ENCODE peak calls at places on chromosomes 11 and 22, in five cellular contexts. D, H, V, A and R are unnamed samples.

GRCh38 chr11:110196241-110196754 is 100.1 kb downstream of the RDX start:
- DNase-seq in D (no peak), H (peak; percentile 66), V (no peak), A (peak; percentile 38), R (peak; percentile 60)

GRCh38 chr22:41359376-41359775 is 22.4 kb upstream of the TEF start:
- DNase-seq in D (no peak), H (no peak), V (no peak), A (no peak), R (no peak)

GRCh38 chr11:72577271-72577681 is 96.9 kb downstream of the PDE2A start:
- DNase-seq in D (no peak), H (no peak), V (peak; percentile 56), A (no peak), R (no peak)

GRCh38 chr22:38320605-38321402 is 3.6 kb upstream of the CSNK1E start:
- DNase-seq in D (no peak), H (no peak), V (no peak), A (no peak), R (no peak)

GRCh38 chr11:31643831-31644230 is 134.3 kb downstream of the ELP4 start:
- DNase-seq in D (no peak), H (no peak), V (no peak), A (no peak), R (no peak)

GRCh38 chr11:40286137-40286536 is 1173.3 kb downstream of the LRRC4C start:
- DNase-seq in D (no peak), H (no peak), V (no peak), A (no peak), R (no peak)

GRCh38 chr11:110131386-110132123 is 38.4 kb downstream of the ZC3H12C start:
- DNase-seq in D (no peak), H (no peak), V (no peak), A (no peak), R (no peak)

GRCh38 chr11:129955282-129955681 is 47.4 kb downstream of the PRDM10 start:
- DNase-seq in D (no peak), H (no peak), V (no peak), A (no peak), R (no peak)

GRCh38 chr11:103662880-103663279 is 373.6 kb upstream of the DDI1 start:
- DNase-seq in D (no peak), H (no peak), V (no peak), A (no peak), R (no peak)

GRCh38 chr22:31305194-31305593 is 12.9 kb upstream of the PIK3IP1 start:
- DNase-seq in D (no peak), H (no peak), V (no peak), A (no peak), R (no peak)

GRCh38 chr22:33389927-33390326 is 331.7 kb upstream of the SYN3 start:
- DNase-seq in D (no peak), H (no peak), V (no peak), A (no peak), R (no peak)

GRCh38 chr11:120180571-120181445 is 30.0 kb upstream of the OAF start:
- DNase-seq in D (peak; percentile 20), H (no peak), V (peak; percentile 31), A (no peak), R (no peak)

GRCh38 chr11:99979052-99979451 is 708.0 kb upstream of the ARHGAP42 start:
- DNase-seq in D (no peak), H (no peak), V (no peak), A (no peak), R (no peak)

GRCh38 chr22:32546480-32546879 is 71.9 kb downstream of the FBXO7 start:
- DNase-seq in D (no peak), H (no peak), V (no peak), A (no peak), R (no peak)

GRCh38 chr11:67600324-67601029 is 6.3 kb upstream of the NDUFV1 start:
- DNase-seq in D (no peak), H (no peak), V (no peak), A (no peak), R (no peak)

GRCh38 chr22:37455896-37456295 is 28.6 kb upstream of the ELFN2 start:
- DNase-seq in D (no peak), H (no peak), V (no peak), A (no peak), R (no peak)

GRCh38 chr11:128511712-128512111 is 75.6 kb downstream of the ETS1 start:
- DNase-seq in D (no peak), H (no peak), V (no peak), A (no peak), R (no peak)

GRCh38 chr11:14904745-14905103 is 12.7 kb upstream of the CYP2R1 start:
- DNase-seq in D (peak; percentile 78), H (no peak), V (peak; percentile 93), A (no peak), R (no peak)

GRCh38 chr11:130181295-130182272 is 22.0 kb downstream of the ST14 start:
- DNase-seq in D (peak; percentile 56), H (no peak), V (no peak), A (no peak), R (peak; percentile 39)

GRCh38 chr11:32562839-32563599 is 20.6 kb upstream of the EIF3M start:
- DNase-seq in D (no peak), H (no peak), V (no peak), A (no peak), R (no peak)

GRCh38 chr11:117815262-117815803 is 9.2 kb downstream of the FXYD2 start:
- DNase-seq in D (no peak), H (no peak), V (no peak), A (no peak), R (no peak)

GRCh38 chr11:11382858-11383532 is 29.9 kb upstream of the CSNK2A3 start:
- DNase-seq in D (no peak), H (no peak), V (no peak), A (no peak), R (no peak)

GRCh38 chr11:119904636-119905035 is 175.6 kb upstream of the NECTIN1 start:
- DNase-seq in D (peak; percentile 85), H (no peak), V (peak; percentile 12), A (no peak), R (no peak)

GRCh38 chr11:73530109-73530508 is 67.8 kb downstream of the FAM168A start:
- DNase-seq in D (no peak), H (no peak), V (no peak), A (no peak), R (no peak)

GRCh38 chr11:104581246-104581980 is 316.8 kb downstream of the CASP12 start:
- DNase-seq in D (no peak), H (no peak), V (no peak), A (no peak), R (no peak)

GRCh38 chr22:44523981-44524759 is 26.1 kb upstream of the RTL6 start:
- DNase-seq in D (peak; percentile 38), H (no peak), V (no peak), A (no peak), R (peak; percentile 54)

GRCh38 chr22:39665229-39665628 is 94.7 kb downstream of the CACNA1I start:
- DNase-seq in D (no peak), H (no peak), V (no peak), A (no peak), R (no peak)

GRCh38 chr22:48258108-48258705 is 1495.8 kb downstream of the TBC1D22A start:
- DNase-seq in D (no peak), H (no peak), V (no peak), A (no peak), R (no peak)

GRCh38 chr11:7512525-7513209 is 1.1 kb upstream of the PPFIBP2 start:
- DNase-seq in D (peak; percentile 79), H (no peak), V (peak; percentile 85), A (no peak), R (peak; percentile 48)

GRCh38 chr11:106473089-106473722 is 395.7 kb downstream of the AASDHPPT start:
- DNase-seq in D (no peak), H (no peak), V (no peak), A (no peak), R (no peak)

GRCh38 chr11:93543292-93543977 is at the start of gene SMCO4:
- DNase-seq in D (peak; percentile 86), H (peak; percentile 35), V (peak; percentile 95), A (peak; percentile 58), R (peak; percentile 41)

GRCh38 chr11:118610773-118611432 is 3.5 kb downstream of the PHLDB1 start:
- DNase-seq in D (peak; percentile 90), H (no peak), V (peak; percentile 94), A (no peak), R (no peak)

DNA sequence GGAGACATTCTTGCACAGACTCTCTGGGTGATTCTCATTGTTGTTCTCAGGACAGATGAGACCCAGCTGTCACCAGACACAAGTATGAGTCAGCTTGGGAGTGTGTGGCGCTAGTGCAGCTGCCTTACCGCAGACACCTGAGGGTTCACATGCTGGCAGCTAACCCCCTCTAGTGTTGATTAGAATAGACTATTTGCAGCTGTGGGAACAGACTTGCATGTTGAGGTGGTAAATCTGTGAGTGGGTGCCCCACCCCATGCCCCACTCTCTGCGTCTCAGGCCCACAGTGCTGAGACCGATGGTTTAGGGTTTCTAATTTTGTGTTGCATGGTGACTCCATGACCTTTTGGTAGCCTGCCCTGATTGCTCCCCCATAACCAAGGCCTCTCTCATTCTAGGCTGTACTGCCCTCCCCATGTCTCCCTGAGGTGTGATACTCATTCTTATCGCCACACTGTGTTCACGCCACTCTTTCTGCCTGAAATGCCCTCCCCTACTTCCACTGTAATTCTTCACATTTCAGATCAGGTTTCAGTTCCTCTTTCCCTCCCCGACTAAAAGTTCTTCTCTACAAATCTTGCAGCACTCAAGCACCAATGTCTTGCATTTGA is 73.7 kb upstream of the KIRREL3 start:
- DNase-seq in D (no peak), H (peak; percentile 10), V (no peak), A (no peak), R (no peak)
- TF ChIP-seq CTCF in D (no peak), H (peak; percentile 33), V (no peak), A (no peak), R (peak; percentile 30)

DNA sequence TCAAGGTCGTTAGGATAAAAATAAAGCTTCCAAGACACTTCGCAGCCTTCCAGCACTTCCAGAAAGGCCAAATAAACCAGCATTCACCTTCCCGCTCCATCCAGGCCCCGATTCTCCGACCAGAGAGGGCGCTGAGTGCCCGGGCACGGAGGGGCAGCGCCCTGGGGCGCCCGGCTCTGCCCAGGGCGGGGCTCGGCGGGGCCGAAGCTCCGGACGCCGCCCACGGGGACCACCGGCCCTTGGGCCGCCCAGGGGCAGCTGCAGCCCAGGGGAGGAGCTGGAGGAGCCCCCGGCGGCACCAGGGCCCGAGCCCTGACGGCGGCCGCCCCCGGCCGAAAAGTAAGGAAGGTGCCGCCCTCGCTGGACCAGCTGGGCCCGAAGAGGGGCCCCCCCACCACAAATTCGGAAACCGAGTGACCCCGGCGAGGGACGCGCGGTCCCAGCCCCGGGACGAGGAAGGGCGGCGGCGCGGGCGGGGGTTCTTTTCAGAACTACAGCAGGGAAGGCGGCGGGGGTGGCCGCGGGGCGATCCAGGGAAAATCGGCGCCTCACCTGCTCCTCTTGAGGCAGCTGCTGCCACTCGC is 346 bp downstream of the ATL3 start:
- DNase-seq in D (peak; percentile 72), H (no peak), V (peak; percentile 86), A (no peak), R (no peak)
- TF ChIP-seq CTCF in D (no peak), H (peak; percentile 86), V (peak; percentile 44), A (peak; percentile 47), R (peak; percentile 46)

DNA sequence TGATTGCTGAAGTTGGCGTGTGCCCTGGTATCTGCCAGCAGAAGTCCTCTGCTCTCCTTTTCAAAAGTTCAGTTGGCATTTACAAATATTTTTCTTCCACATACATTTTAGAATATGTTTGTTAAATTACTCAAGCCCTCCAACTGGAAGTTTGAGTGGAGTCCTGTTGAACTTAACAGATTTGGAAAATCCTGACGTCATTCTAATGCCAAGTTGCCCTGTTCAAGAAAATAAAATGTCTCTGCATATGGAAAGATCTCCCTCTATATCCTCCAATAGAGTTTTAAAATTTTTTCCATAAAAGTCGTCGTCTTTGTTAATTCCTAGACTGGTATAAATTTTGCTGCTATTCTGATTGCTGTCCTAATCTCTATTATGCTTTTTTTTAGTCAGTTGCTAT is 3.3 kb downstream of the KCNQ1OT1 start:
- DNase-seq in D (no peak), H (no peak), V (no peak), A (no peak), R (no peak)
- TF ChIP-seq CTCF in D (no peak), H (no peak), V (no peak), A (no peak), R (no peak)

GRCh38 chr22:36452473-36453265 is 28.8 kb downstream of the TXN2 start:
- DNase-seq in D (no peak), H (no peak), V (no peak), A (no peak), R (no peak)
- TF ChIP-seq CTCF in D (no peak), H (no peak), V (no peak), A (peak; percentile 7), R (no peak)